ENCODE peak calls at places on chromosomes 7 and 10, in nine cellular contexts. Q is cardiac muscle cell, B is tibial artery, U is spleen, M is psoas muscle, I is pancreas, H is astrocyte, P is Peyer's patch, O is hepatocyte. G is an unnamed sample. For H3K4me1, the result is how much of the 10 kb centered on the place peaks cover.

GRCh38 chr7:129923709-129924108 is 29.1 kb downstream of the UBE2H start:
- DNase-seq in Q (no peak), B (no peak), U (no peak), M (no peak), I (no peak), H (peak), P (peak), O (no peak), G (no peak)

GRCh38 chr10:44801383-44802327 is 109.5 kb upstream of the TMEM72 start:
- DNase-seq in Q (peak), B (peak), U (no peak), M (peak), I (peak), H (peak), P (peak), O (peak), G (peak)

GRCh38 chr10:91214906-91215305 is 5.6 kb upstream of the PCGF5 start:
- DNase-seq in Q (no peak), B (no peak), U (no peak), M (no peak), I (no peak), H (no peak), P (no peak), O (no peak), G (no peak)

GRCh38 chr7:997404-998395 is 14.7 kb downstream of the CYP2W1 start:
- DNase-seq in Q (no peak), B (no peak), U (no peak), M (no peak), I (no peak), H (no peak), P (no peak), O (no peak), G (no peak)

GRCh38 chr10:34280599-34281374 is 534.3 kb downstream of the PARD3 start:
- DNase-seq in Q (no peak), B (peak), U (no peak), M (no peak), I (peak), H (peak), P (no peak), O (peak), G (peak)

GRCh38 chr7:92754756-92755581 is 81.4 kb downstream of the CDK6 start:
- DNase-seq in Q (no peak), B (no peak), U (no peak), M (no peak), I (no peak), H (no peak), P (no peak), O (no peak), G (no peak)

GRCh38 chr10:32995751-32996150 is 37.7 kb upstream of the ITGB1 start:
- DNase-seq in Q (no peak), B (no peak), U (no peak), M (no peak), I (no peak), H (no peak), P (no peak), O (no peak), G (no peak)

GRCh38 chr7:100476903-100477870 is 1.8 kb downstream of the TSC22D4 start:
- DNase-seq in Q (no peak), B (no peak), U (peak), M (no peak), I (no peak), H (no peak), P (peak), O (no peak), G (no peak)

GRCh38 chr10:44261710-44262455 is 123.0 kb downstream of the CXCL12 start:
- DNase-seq in Q (peak), B (no peak), U (no peak), M (no peak), I (no peak), H (peak), P (no peak), O (no peak), G (no peak)

GRCh38 chr10:122249303-122249850 is 21.7 kb upstream of the BTBD16 start:
- DNase-seq in Q (no peak), B (no peak), U (peak), M (no peak), I (no peak), H (no peak), P (no peak), O (no peak), G (no peak)
- H3K4me1 ChIP-seq in Q (under half), B (under half), U (under half), M (under half), I (under half), H (under half), P (under half), O (under half), G (under half)

GRCh38 chr10:77357611-77358010 is 280.0 kb downstream of the KCNMA1 start:
- DNase-seq in Q (no peak), B (no peak), U (no peak), M (no peak), I (no peak), H (peak), P (no peak), O (no peak), G (peak)
- H3K27ac ChIP-seq in Q (no peak), B (peak), U (no peak), M (no peak), I (no peak), H (peak), P (no peak), O (no peak), G (peak)

GRCh38 chr10:113129117-113129516 is 179.1 kb downstream of the TCF7L2 start:
- DNase-seq in Q (peak), B (no peak), U (no peak), M (no peak), I (no peak), H (no peak), P (no peak), O (no peak), G (no peak)

GRCh38 chr10:113128450-113129105 is 178.5 kb downstream of the TCF7L2 start:
- DNase-seq in Q (no peak), B (no peak), U (no peak), M (no peak), I (no peak), H (no peak), P (no peak), O (no peak), G (no peak)

GRCh38 chr10:113122947-113123346 is 172.9 kb downstream of the TCF7L2 start:
- DNase-seq in Q (no peak), B (no peak), U (no peak), M (no peak), I (no peak), H (no peak), P (no peak), O (no peak), G (no peak)

GRCh38 chr10:113127285-113128283 is 177.5 kb downstream of the TCF7L2 start:
- DNase-seq in Q (no peak), B (no peak), U (no peak), M (no peak), I (no peak), H (no peak), P (no peak), O (no peak), G (no peak)

GRCh38 chr10:113126506-113127192 is 176.6 kb downstream of the TCF7L2 start:
- DNase-seq in Q (peak), B (peak), U (peak), M (peak), I (peak), H (peak), P (peak), O (peak), G (peak)
- TF ChIP-seq CTCF in Q (peak), B (peak), U (peak), M (peak), I (peak), H (peak), P (peak), O (peak), G (peak)

GRCh38 chr7:151088019-151088855 is 2.0 kb downstream of the AGAP3 start:
- DNase-seq in Q (no peak), B (no peak), U (no peak), M (no peak), I (no peak), H (no peak), P (no peak), O (no peak), G (no peak)

GRCh38 chr7:151088856-151089699 is 2.8 kb downstream of the AGAP3 start:
- DNase-seq in Q (no peak), B (peak), U (peak), M (peak), I (peak), H (peak), P (peak), O (peak), G (peak)

GRCh38 chr7:151091003-151091402 is 4.7 kb downstream of the AGAP3 start:
- DNase-seq in Q (no peak), B (no peak), U (no peak), M (no peak), I (no peak), H (no peak), P (no peak), O (no peak), G (no peak)

GRCh38 chr7:151091431-151091830 is 5.2 kb downstream of the AGAP3 start:
- DNase-seq in Q (no peak), B (no peak), U (no peak), M (no peak), I (no peak), H (no peak), P (peak), O (peak), G (no peak)

GRCh38 chr7:151089893-151090730 is 3.8 kb downstream of the AGAP3 start:
- DNase-seq in Q (no peak), B (no peak), U (no peak), M (no peak), I (no peak), H (no peak), P (no peak), O (peak), G (no peak)
- H3K4me1 ChIP-seq in Q (under half), B (half or more), U (half or more), M (under half), I (under half), H (under half), P (under half), O (under half), G (under half)

G was measured in foreskin keratinocyte.